ENCODE peak calls at places on chromosomes 11 and 22, in six cellular contexts. J, C, U, D, X and Y are unnamed samples.

GRCh38 chr11:34050967-34051348 is 573 bp upstream of the CAPRIN1 start:
- DNase-seq in J (no peak), C (no peak), U (no peak), D (no peak), X (no peak), Y (no peak)

GRCh38 chr11:83671295-83671694 is 385.1 kb upstream of the CCDC90B start:
- DNase-seq in J (no peak), C (no peak), U (no peak), D (no peak), X (no peak), Y (no peak)

GRCh38 chr22:29225422-29226090 is 19.9 kb downstream of the EMID1 start:
- DNase-seq in J (no peak), C (no peak), U (no peak), D (no peak), X (no peak), Y (peak; percentile 62)

GRCh38 chr11:28526406-28526751 is 418.2 kb downstream of the METTL15 start:
- DNase-seq in J (no peak), C (no peak), U (no peak), D (no peak), X (no peak), Y (no peak)

GRCh38 chr11:118338637-118339061 is 3.9 kb downstream of the CD3D start:
- DNase-seq in J (no peak), C (peak; percentile 76), U (no peak), D (peak; percentile 92), X (no peak), Y (no peak)

GRCh38 chr22:39959640-39960447 is at the start of gene TMA7B:
- DNase-seq in J (no peak), C (no peak), U (no peak), D (peak; percentile 49), X (no peak), Y (peak; percentile 73)

GRCh38 chr11:28713850-28714249 is 605.7 kb downstream of the METTL15 start:
- DNase-seq in J (no peak), C (no peak), U (no peak), D (no peak), X (no peak), Y (no peak)

GRCh38 chr11:27354359-27354965 is 8.6 kb downstream of the CCDC34 start:
- DNase-seq in J (no peak), C (no peak), U (no peak), D (no peak), X (no peak), Y (no peak)

GRCh38 chr11:34356918-34357645 is 728 bp downstream of the ABTB2 start:
- DNase-seq in J (peak; percentile 54), C (peak; percentile 6), U (no peak), D (peak; percentile 43), X (peak; percentile 53), Y (peak; percentile 72)

GRCh38 chr11:95505927-95506426 is 275.0 kb upstream of the SESN3 start:
- DNase-seq in J (no peak), C (no peak), U (peak; percentile 64), D (no peak), X (no peak), Y (no peak)

GRCh38 chr11:58742981-58743880 is 11.5 kb upstream of the GLYAT start:
- DNase-seq in J (no peak), C (no peak), U (no peak), D (no peak), X (no peak), Y (no peak)

GRCh38 chr22:33579448-33580093 is 340.7 kb downstream of the LARGE1 start:
- DNase-seq in J (peak; percentile 53), C (peak; percentile 2), U (peak; percentile 1), D (peak; percentile 7), X (no peak), Y (peak; percentile 68)

GRCh38 chr11:2578934-2579280 is 120.9 kb downstream of the KCNQ1OT1 start:
- DNase-seq in J (no peak), C (no peak), U (no peak), D (no peak), X (no peak), Y (no peak)

GRCh38 chr11:68020575-68020974 is 9.9 kb upstream of the NDUFS8 start:
- DNase-seq in J (no peak), C (no peak), U (no peak), D (no peak), X (no peak), Y (peak; percentile 93)

GRCh38 chr22:38257170-38257569 is 15.6 kb downstream of the TMEM184B start:
- DNase-seq in J (no peak), C (no peak), U (peak; percentile 47), D (no peak), X (no peak), Y (no peak)

GRCh38 chr11:45275823-45276222 is 10.3 kb downstream of the SYT13 start:
- DNase-seq in J (no peak), C (no peak), U (peak; percentile 10), D (no peak), X (no peak), Y (no peak)

GRCh38 chr11:108518581-108518980 is 20.4 kb upstream of the POGLUT3 start:
- DNase-seq in J (no peak), C (no peak), U (no peak), D (no peak), X (no peak), Y (no peak)

GRCh38 chr11:134272381-134273316 is 3.5 kb upstream of the GLB1L3 start:
- DNase-seq in J (no peak), C (no peak), U (peak; percentile 21), D (no peak), X (no peak), Y (peak; percentile 86)

GRCh38 chr22:25475554-25476022 is 88.9 kb upstream of the GRK3 start:
- DNase-seq in J (no peak), C (no peak), U (no peak), D (no peak), X (no peak), Y (no peak)

GRCh38 chr22:37276771-37277170 is 5.5 kb upstream of the CYTH4 start:
- DNase-seq in J (no peak), C (no peak), U (no peak), D (no peak), X (no peak), Y (peak; percentile 77)

GRCh38 chr11:78313181-78313788 is 104.3 kb downstream of the GAB2 start:
- DNase-seq in J (no peak), C (no peak), U (peak; percentile 55), D (no peak), X (no peak), Y (no peak)

GRCh38 chr22:28855355-28856094 is 27.8 kb upstream of the ZNRF3 start:
- DNase-seq in J (peak; percentile 68), C (peak; percentile 20), U (peak; percentile 20), D (peak; percentile 44), X (no peak), Y (peak; percentile 78)

GRCh38 chr22:19527861-19528417 is 3.7 kb upstream of the CLDN5 start:
- DNase-seq in J (no peak), C (no peak), U (peak; percentile 4), D (no peak), X (no peak), Y (no peak)

GRCh38 chr11:131511794-131512193 is 141.4 kb downstream of the NTM start:
- DNase-seq in J (peak; percentile 17), C (no peak), U (no peak), D (no peak), X (no peak), Y (peak; percentile 86)

GRCh38 chr11:25423436-25424184 is 908.3 kb upstream of the ANO3 start:
- DNase-seq in J (no peak), C (no peak), U (no peak), D (no peak), X (no peak), Y (peak; percentile 3)